ENCODE peak calls at places on chromosomes 12 and 14, in nine cellular contexts. Z is IMR-90, R is Peyer's patch, Q is adrenal gland, P is heart left ventricle, D is ovary, I is sigmoid colon, T is uterus, H is breast epithelium. A is an unnamed sample. For H3K4me1, the result is how much of the 10 kb centered on the place peaks cover.

GRCh38 chr12:111148005-111148404 is 220.9 kb downstream of the PHETA1 start:
- DNase-seq in Z (no peak), R (no peak), Q (no peak), P (no peak), D (no peak), I (no peak), T (no peak), H (no peak), A (no peak)

GRCh38 chr12:62640910-62641448 is 174.4 kb downstream of the MON2 start:
- DNase-seq in Z (peak), R (no peak), Q (no peak), P (no peak), D (no peak), I (no peak), T (no peak), H (no peak), A (no peak)

GRCh38 chr14:87643005-87643404 is 350.0 kb downstream of the GALC start:
- DNase-seq in Z (no peak), R (no peak), Q (peak), P (peak), D (no peak), I (peak), T (peak), H (no peak), A (peak)

GRCh38 chr14:68791078-68791983 is 1.5 kb downstream of the ZFP36L1 start:
- DNase-seq in Z (no peak), R (peak), Q (peak), P (peak), D (no peak), I (no peak), T (peak), H (no peak), A (peak)

GRCh38 chr12:23941780-23942179 is 7.7 kb downstream of the SOX5 start:
- DNase-seq in Z (no peak), R (no peak), Q (no peak), P (no peak), D (no peak), I (no peak), T (no peak), H (no peak), A (no peak)

GRCh38 chr14:59754256-59754655 is 116.3 kb downstream of the RTN1 start:
- DNase-seq in Z (peak), R (no peak), Q (no peak), P (no peak), D (no peak), I (no peak), T (no peak), H (no peak), A (no peak)

GRCh38 chr12:56193025-56193578 is 3.8 kb upstream of the SMARCC2 start:
- DNase-seq in Z (peak), R (peak), Q (peak), P (peak), D (peak), I (peak), T (peak), H (no peak), A (peak)

GRCh38 chr14:94779713-94780112 is 9.8 kb upstream of the GSC start:
- DNase-seq in Z (no peak), R (no peak), Q (no peak), P (no peak), D (no peak), I (no peak), T (no peak), H (no peak), A (no peak)

GRCh38 chr12:114480309-114481199 is 74.6 kb upstream of the TBX5 start:
- DNase-seq in Z (peak), R (no peak), Q (peak), P (no peak), D (no peak), I (no peak), T (no peak), H (no peak), A (no peak)

GRCh38 chr12:107027304-107028053 is 40.5 kb upstream of the MTERF2 start:
- DNase-seq in Z (peak), R (no peak), Q (peak), P (no peak), D (no peak), I (no peak), T (peak), H (no peak), A (peak)

GRCh38 chr12:62763827-62764226 is 171.1 kb downstream of the PPM1H start:
- DNase-seq in Z (no peak), R (no peak), Q (no peak), P (peak), D (no peak), I (no peak), T (no peak), H (no peak), A (no peak)

GRCh38 chr14:64504897-64505771 is 564 bp downstream of the ZBTB1 start:
- DNase-seq in Z (peak), R (peak), Q (peak), P (peak), D (peak), I (peak), T (peak), H (peak), A (peak)

GRCh38 chr14:37597538-37598084 is 2.2 kb downstream of the TTC6 start:
- DNase-seq in Z (no peak), R (no peak), Q (no peak), P (no peak), D (no peak), I (peak), T (no peak), H (peak), A (peak)

GRCh38 chr14:93683241-93683640 is 105.0 kb downstream of the PRIMA1 start:
- DNase-seq in Z (no peak), R (no peak), Q (no peak), P (no peak), D (no peak), I (no peak), T (no peak), H (no peak), A (no peak)

GRCh38 chr12:50569321-50569720 is 64.5 kb downstream of the DIP2B start:
- DNase-seq in Z (no peak), R (no peak), Q (no peak), P (peak), D (no peak), I (no peak), T (no peak), H (no peak), A (no peak)

GRCh38 chr14:99231850-99232401 is 40.1 kb downstream of the BCL11B start:
- DNase-seq in Z (no peak), R (no peak), Q (peak), P (no peak), D (peak), I (no peak), T (no peak), H (no peak), A (no peak)

DNA sequence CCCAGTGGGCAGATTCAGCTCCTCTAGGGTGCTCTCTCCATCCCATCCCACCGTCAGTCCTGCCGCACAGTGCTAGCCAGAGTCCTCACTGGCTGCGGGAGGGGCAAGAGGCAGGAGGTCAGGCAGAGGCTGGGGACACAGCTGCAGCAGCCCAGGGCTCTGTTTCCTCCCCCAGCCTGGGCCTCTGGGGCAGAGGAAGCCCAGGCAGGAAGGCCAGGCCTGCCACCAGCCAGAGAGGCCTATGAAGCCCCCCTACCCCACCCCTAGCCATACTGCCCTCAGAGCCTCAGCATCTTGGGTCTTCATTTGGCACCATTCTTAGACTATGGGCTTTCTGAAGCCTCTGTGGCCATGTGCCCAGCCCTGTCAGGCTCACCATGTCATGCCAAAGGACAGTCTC is 3.4 kb downstream of the ACVRL1 start:
- DNase-seq in Z (no peak), R (no peak), Q (no peak), P (peak), D (no peak), I (peak), T (no peak), H (no peak), A (no peak)
- H3K4me1 ChIP-seq in Z (under half), R (under half), Q (under half), P (half or more), D (under half), I (under half), T (under half), H (under half), A (under half)

GRCh38 chr12:118061876-118062791 is 1.2 kb upstream of the WSB2 start:
- DNase-seq in Z (peak), R (peak), Q (peak), P (no peak), D (peak), I (peak), T (peak), H (peak), A (peak)

GRCh38 chr12:118060301-118061010 is 523 bp downstream of the WSB2 start:
- DNase-seq in Z (no peak), R (peak), Q (peak), P (peak), D (peak), I (peak), T (peak), H (peak), A (peak)

GRCh38 chr12:118058881-118059644 is 1.9 kb downstream of the WSB2 start:
- DNase-seq in Z (peak), R (no peak), Q (no peak), P (no peak), D (no peak), I (no peak), T (no peak), H (no peak), A (no peak)

GRCh38 chr12:118059645-118060275 is 1.2 kb downstream of the WSB2 start:
- DNase-seq in Z (peak), R (no peak), Q (no peak), P (no peak), D (no peak), I (no peak), T (no peak), H (no peak), A (no peak)

GRCh38 chr12:118061011-118061875 is at the start of gene WSB2:
- DNase-seq in Z (peak), R (peak), Q (peak), P (peak), D (peak), I (peak), T (peak), H (peak), A (peak)
- TF ChIP-seq POLR2A in Z (peak), R (no peak), Q (no peak), P (no peak), D (no peak), I (no peak), T (no peak), H (no peak), A (no peak)

GRCh38 chr12:81094718-81095360 is 17.0 kb downstream of the ACSS3 start:
- DNase-seq in Z (no peak), R (no peak), Q (no peak), P (no peak), D (no peak), I (no peak), T (no peak), H (no peak), A (no peak)
- H3K4me1 ChIP-seq in Z (under half), R (under half), Q (under half), P (under half), D (under half), I (under half), T (under half), H (under half), A (under half)

DNA sequence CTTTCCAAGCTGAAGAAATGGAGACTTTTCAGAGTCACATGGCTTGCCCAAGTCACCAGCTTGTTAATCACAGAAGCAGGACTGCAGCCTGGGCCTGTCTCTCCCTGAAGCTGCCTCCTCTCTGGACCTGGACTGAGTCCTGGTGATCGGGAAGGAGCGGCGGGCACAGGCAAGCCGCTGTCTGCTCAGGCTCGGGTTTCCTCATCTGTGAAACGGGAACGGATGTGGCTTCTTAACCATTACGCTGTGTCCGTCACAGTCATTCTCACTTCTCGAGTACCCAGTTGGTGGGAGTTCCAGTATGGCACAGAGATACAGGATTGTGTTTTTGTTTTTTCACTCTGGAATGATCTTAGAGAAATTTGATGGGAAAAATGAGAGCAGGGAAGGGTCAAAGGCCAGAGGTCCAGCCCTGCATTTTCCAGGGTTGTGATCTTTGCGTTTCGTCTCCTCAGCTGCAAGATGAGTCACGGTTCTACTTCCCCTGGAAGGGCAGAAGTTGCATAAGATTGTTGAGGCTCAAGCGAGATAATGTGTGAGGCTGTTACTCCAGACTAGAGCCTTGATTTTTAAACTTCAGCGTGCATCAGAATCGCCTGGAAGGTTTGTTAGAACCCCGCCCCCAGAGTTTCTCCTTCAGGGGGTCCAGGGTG is 7.6 kb upstream of the LRTM2 start:
- DNase-seq in Z (peak), R (peak), Q (peak), P (peak), D (no peak), I (no peak), T (no peak), H (no peak), A (no peak)
- TF ChIP-seq POLR2A in Z (no peak), R (no peak), Q (no peak), P (no peak), D (no peak), I (no peak), T (no peak), H (no peak), A (peak)

GRCh38 chr12:54349658-54350057 is 14.6 kb downstream of the GPR84 start:
- DNase-seq in Z (no peak), R (no peak), Q (no peak), P (no peak), D (no peak), I (no peak), T (no peak), H (no peak), A (no peak)

GRCh38 chr12:54352022-54352531 is 12.2 kb downstream of the GPR84 start:
- DNase-seq in Z (peak), R (no peak), Q (peak), P (peak), D (peak), I (peak), T (peak), H (no peak), A (peak)

GRCh38 chr12:54349031-54349430 is 15.3 kb downstream of the GPR84 start:
- DNase-seq in Z (no peak), R (no peak), Q (no peak), P (no peak), D (no peak), I (no peak), T (no peak), H (no peak), A (no peak)

GRCh38 chr12:54352891-54353874 is 11.1 kb downstream of the GPR84 start:
- DNase-seq in Z (peak), R (no peak), Q (no peak), P (peak), D (peak), I (peak), T (peak), H (no peak), A (peak)

GRCh38 chr12:54350743-54351142 is 13.5 kb downstream of the GPR84 start:
- DNase-seq in Z (no peak), R (no peak), Q (no peak), P (no peak), D (no peak), I (no peak), T (no peak), H (no peak), A (no peak)
- H3K4me1 ChIP-seq in Z (under half), R (under half), Q (under half), P (under half), D (under half), I (under half), T (under half), H (under half), A (under half)

GRCh38 chr12:121238604-121239334 is 28.8 kb downstream of the P2RX4 start:
- DNase-seq in Z (no peak), R (no peak), Q (no peak), P (no peak), D (no peak), I (no peak), T (no peak), H (no peak), A (peak)
- TF ChIP-seq POLR2A in Z (no peak), R (no peak), Q (no peak), P (no peak), D (no peak), I (no peak), T (no peak), H (no peak), A (no peak)

GRCh38 chr14:29339491-29339890 is 572.9 kb downstream of the FOXG1 start:
- DNase-seq in Z (peak), R (no peak), Q (no peak), P (no peak), D (no peak), I (no peak), T (no peak), H (no peak), A (no peak)
- H3K4me1 ChIP-seq in Z (under half), R (under half), Q (under half), P (under half), D (under half), I (under half), T (under half), H (under half), A (under half)

GRCh38 chr12:8081921-8082577 is at the start of gene NECAP1:
- DNase-seq in Z (peak), R (peak), Q (peak), P (peak), D (peak), I (peak), T (peak), H (peak), A (peak)
- TF ChIP-seq POLR2A in Z (peak), R (peak), Q (peak), P (peak), D (peak), I (peak), T (peak), H (peak), A (peak)

GRCh38 chr14:70677324-70677723 is 35.6 kb downstream of the TTC9 start:
- DNase-seq in Z (no peak), R (no peak), Q (no peak), P (no peak), D (no peak), I (no peak), T (no peak), H (no peak), A (no peak)

GRCh38 chr14:70684030-70684429 is 42.3 kb downstream of the TTC9 start:
- DNase-seq in Z (no peak), R (no peak), Q (no peak), P (no peak), D (no peak), I (no peak), T (no peak), H (no peak), A (no peak)

GRCh38 chr14:70685480-70686197 is 43.9 kb downstream of the TTC9 start:
- DNase-seq in Z (peak), R (no peak), Q (no peak), P (no peak), D (no peak), I (no peak), T (no peak), H (no peak), A (no peak)

DNA sequence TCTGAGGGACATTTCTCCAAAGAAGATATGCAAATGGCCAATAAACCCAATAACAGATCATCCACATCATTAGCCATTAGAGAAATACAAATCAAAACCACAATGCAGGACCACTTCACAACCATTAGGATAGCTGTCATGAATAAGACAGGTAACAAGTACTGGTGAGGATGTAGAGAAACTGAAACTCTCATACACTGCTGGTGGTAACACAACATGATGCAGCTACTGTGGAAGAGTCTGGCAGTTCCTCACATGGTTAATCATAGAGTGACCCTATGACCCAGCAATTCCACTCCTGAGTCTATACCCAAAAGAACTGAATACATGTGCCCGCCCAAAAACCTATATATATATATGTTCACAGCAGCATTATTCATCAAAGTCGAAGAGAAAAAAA is 39.0 kb downstream of the TTC9 start:
- DNase-seq in Z (no peak), R (no peak), Q (no peak), P (no peak), D (no peak), I (no peak), T (no peak), H (no peak), A (no peak)
- H3K4me1 ChIP-seq in Z (under half), R (under half), Q (under half), P (under half), D (under half), I (under half), T (under half), H (under half), A (under half)

GRCh38 chr12:109154485-109155438 is 38.4 kb downstream of the ACACB start:
- DNase-seq in Z (peak), R (peak), Q (peak), P (peak), D (peak), I (peak), T (peak), H (peak), A (peak)
- TF ChIP-seq POLR2A in Z (no peak), R (no peak), Q (peak), P (peak), D (peak), I (peak), T (peak), H (no peak), A (peak)